ENCODE peak calls at places on chromosomes 2 and 18, in six cellular contexts. M is psoas muscle; S is MM.1S; L is CD4-positive, alpha-beta memory T cell; W is lower lobe of right lung; A is tibial nerve. F is an unnamed sample.
A peak's percentile ranks its signal among the peaks of the same experiment; 100 is the strongest.

GRCh38 chr2:126655500-126656310 is at the start of gene GYPC:
- DNase-seq in M (peak; percentile 94), S (peak; percentile 54), L (peak; percentile 44), W (peak; percentile 76), A (peak; percentile 78), F (no peak)

GRCh38 chr2:25362564-25363145 is 20.9 kb upstream of the DNMT3A start:
- DNase-seq in M (peak; percentile 70), S (peak; percentile 47), L (peak; percentile 58), W (peak; percentile 75), A (no peak), F (peak; percentile 83)

GRCh38 chr2:26970928-26971627 is 641 bp downstream of the MAPRE3 start:
- DNase-seq in M (no peak), S (no peak), L (peak; percentile 10), W (no peak), A (no peak), F (no peak)

GRCh38 chr2:119438128-119438656 is 6.5 kb downstream of the TMEM37 start:
- DNase-seq in M (no peak), S (no peak), L (no peak), W (no peak), A (no peak), F (no peak)

GRCh38 chr18:21242141-21243040 is at the start of gene GREB1L:
- DNase-seq in M (peak; percentile 79), S (peak; percentile 60), L (no peak), W (peak; percentile 51), A (peak; percentile 20), F (peak; percentile 62)

GRCh38 chr2:23200056-23200455 is 184.9 kb upstream of the KLHL29 start:
- DNase-seq in M (no peak), S (no peak), L (no peak), W (no peak), A (no peak), F (no peak)

GRCh38 chr2:201971516-201972228 is 62.0 kb upstream of the FZD7 start:
- DNase-seq in M (no peak), S (no peak), L (no peak), W (no peak), A (no peak), F (no peak)

GRCh38 chr2:170147576-170147975 is 30.4 kb upstream of the MYO3B start:
- DNase-seq in M (no peak), S (no peak), L (no peak), W (no peak), A (no peak), F (no peak)

GRCh38 chr2:224252601-224253000 is 149.3 kb downstream of the FAM124B start:
- DNase-seq in M (no peak), S (no peak), L (no peak), W (no peak), A (no peak), F (no peak)

GRCh38 chr2:71306762-71307161 is 24.8 kb upstream of the ZNF638 start:
- DNase-seq in M (no peak), S (no peak), L (no peak), W (no peak), A (no peak), F (no peak)

GRCh38 chr2:1705557-1706076 is 38.7 kb downstream of the PXDN start:
- DNase-seq in M (no peak), S (no peak), L (no peak), W (no peak), A (no peak), F (no peak)

GRCh38 chr2:62202019-62202722 is 6.3 kb downstream of the B3GNT2 start:
- DNase-seq in M (no peak), S (no peak), L (no peak), W (no peak), A (no peak), F (no peak)

GRCh38 chr2:190283783-190284182 is 35.8 kb downstream of the HIBCH start:
- DNase-seq in M (no peak), S (no peak), L (no peak), W (no peak), A (no peak), F (no peak)

GRCh38 chr2:201070966-201071304 is 536 bp downstream of the HYCC2 start:
- DNase-seq in M (no peak), S (no peak), L (no peak), W (no peak), A (no peak), F (no peak)

GRCh38 chr2:29064746-29065478 is 9.4 kb downstream of the PCARE start:
- DNase-seq in M (no peak), S (no peak), L (no peak), W (no peak), A (no peak), F (no peak)

GRCh38 chr2:46991985-46992384 is 76.4 kb upstream of the MCFD2 start:
- DNase-seq in M (no peak), S (no peak), L (no peak), W (no peak), A (no peak), F (no peak)
- H3K4me3 ChIP-seq in M (no peak overlapping the region), S (no peak overlapping the region), L (no peak overlapping the region), W (no peak overlapping the region), A (no peak overlapping the region), F (no peak overlapping the region)

GRCh38 chr2:203934711-203935438 is 1.7 kb upstream of the ICOS start:
- DNase-seq in M (no peak), S (no peak), L (no peak), W (no peak), A (no peak), F (no peak)
- H3K4me3 ChIP-seq in M (no peak overlapping the region), S (no peak overlapping the region), L (peak overlapping the region; percentile 41), W (no peak overlapping the region), A (no peak overlapping the region), F (no peak overlapping the region)

GRCh38 chr2:112829931-112830330 is 6.6 kb downstream of the IL1B start:
- DNase-seq in M (no peak), S (no peak), L (no peak), W (no peak), A (no peak), F (no peak)
- H3K4me3 ChIP-seq in M (no peak overlapping the region), S (no peak overlapping the region), L (no peak overlapping the region), W (no peak overlapping the region), A (no peak overlapping the region), F (no peak overlapping the region)

GRCh38 chr2:37555457-37555856 is 116.0 kb downstream of the CDC42EP3 start:
- DNase-seq in M (no peak), S (no peak), L (peak; percentile 16), W (peak; percentile 66), A (no peak), F (no peak)
- H3K4me3 ChIP-seq in M (no peak overlapping the region), S (no peak overlapping the region), L (no peak overlapping the region), W (no peak overlapping the region), A (no peak overlapping the region), F (no peak overlapping the region)

GRCh38 chr2:226793615-226794014 is 6.0 kb downstream of the IRS1 start:
- DNase-seq in M (no peak), S (no peak), L (no peak), W (no peak), A (no peak), F (no peak)
- H3K4me3 ChIP-seq in M (peak overlapping the region; percentile 89), S (peak overlapping the region; percentile 73), L (no peak overlapping the region), W (peak overlapping the region; percentile 77), A (no peak overlapping the region), F (no peak overlapping the region)

DNA sequence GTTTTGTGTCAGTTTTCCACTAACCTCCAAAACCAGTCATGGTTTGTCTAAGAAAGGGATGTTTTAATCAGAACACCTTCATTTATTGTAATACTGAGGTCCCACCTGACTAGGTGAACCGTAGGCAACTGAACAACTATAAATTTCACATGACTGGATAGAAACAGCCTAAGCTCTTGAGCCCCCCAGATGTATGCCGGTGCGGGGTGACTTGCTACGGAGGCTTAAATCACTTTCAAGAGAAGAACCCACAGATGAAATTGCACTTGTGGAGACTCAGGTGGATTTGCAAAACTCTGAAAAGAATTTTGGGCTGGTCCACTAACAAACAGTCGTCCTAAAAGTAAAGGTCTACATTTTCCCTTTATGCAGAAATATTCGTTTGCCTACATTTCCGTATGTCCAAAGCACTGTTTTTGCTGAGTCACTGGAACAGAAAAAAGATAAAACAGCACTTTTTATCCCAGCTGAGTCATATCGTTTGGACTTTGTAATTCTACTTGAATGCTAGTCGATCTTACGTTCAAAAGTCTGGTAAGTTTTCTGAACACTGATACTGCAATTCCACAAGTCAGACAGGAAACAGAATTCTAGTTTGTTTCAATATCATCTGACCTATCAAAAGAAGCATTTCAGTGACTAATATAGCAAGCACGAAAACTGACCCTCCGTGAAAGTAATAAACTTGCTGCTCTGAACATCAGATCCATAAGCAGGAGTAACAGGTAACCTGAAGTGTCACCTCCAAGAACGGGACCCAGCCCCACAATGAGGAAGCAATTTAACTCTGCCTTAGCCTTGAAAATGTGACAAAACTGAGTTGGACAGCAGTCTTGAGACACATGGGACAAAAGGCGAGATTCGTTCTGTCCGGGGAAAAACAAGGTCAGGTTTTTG is 18.1 kb downstream of the ZNF516 start:
- DNase-seq in M (no peak), S (no peak), L (no peak), W (no peak), A (no peak), F (no peak)
- H3K4me3 ChIP-seq in M (peak overlapping the region; percentile 60), S (no peak overlapping the region), L (no peak overlapping the region), W (peak overlapping the region; percentile 7), A (peak overlapping the region; percentile 24), F (no peak overlapping the region)

GRCh38 chr2:74418312-74418711 is 3.1 kb downstream of the C2orf81 start:
- DNase-seq in M (peak; percentile 74), S (no peak), L (no peak), W (no peak), A (no peak), F (no peak)

GRCh38 chr2:74417763-74418162 is 3.7 kb downstream of the C2orf81 start:
- DNase-seq in M (no peak), S (no peak), L (no peak), W (no peak), A (no peak), F (no peak)

GRCh38 chr2:74419345-74419744 is 2.1 kb downstream of the C2orf81 start:
- DNase-seq in M (no peak), S (no peak), L (no peak), W (no peak), A (no peak), F (no peak)

GRCh38 chr2:74421248-74421870 is at the start of the genes C2orf81 and WDR54:
- DNase-seq in M (peak; percentile 91), S (peak; percentile 97), L (peak; percentile 94), W (peak; percentile 92), A (peak; percentile 67), F (peak; percentile 92)

DNA sequence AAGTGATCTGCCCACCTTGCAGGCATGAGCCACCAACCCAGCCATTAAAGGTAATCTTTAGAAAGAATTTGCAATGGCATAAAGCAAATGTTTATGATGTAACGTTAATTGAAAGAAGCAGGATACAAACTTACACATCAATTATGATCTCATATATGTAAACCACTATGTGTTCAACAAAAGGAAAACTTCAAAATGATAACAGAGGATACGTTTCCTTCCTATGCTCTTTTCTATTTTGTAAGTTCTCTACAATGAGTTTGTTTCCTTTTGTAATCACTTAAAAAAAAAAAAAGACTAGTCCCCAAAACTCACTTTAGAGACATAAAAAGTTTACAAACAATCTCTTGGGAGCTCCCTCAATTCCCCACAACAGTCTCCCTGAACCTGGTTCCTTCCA is 1.4 kb downstream of the C2orf81 start:
- DNase-seq in M (no peak), S (no peak), L (no peak), W (no peak), A (no peak), F (no peak)
- H3K4me3 ChIP-seq in M (no peak overlapping the region), S (no peak overlapping the region), L (no peak overlapping the region), W (no peak overlapping the region), A (no peak overlapping the region), F (no peak overlapping the region)